ENCODE peak calls at places on chromosomes 11 and 22, in ten cellular contexts. X is H9, W is GM12865, B is RWPE1, T is IMR-90, M is fibroblast of mammary gland, F is AG04450, L is tibial nerve, Q is neural crest cell, G is activated B cell treated with CpG ODN at 0.5 μM for 24 hours. H is an unnamed sample.

GRCh38 chr11:69657456-69657910 is 16.5 kb downstream of the CCND1 start:
- DNase-seq in G (no peak), X (no peak), Q (no peak), L (no peak), B (no peak), F (no peak), M (no peak), W (no peak), T (no peak), H (no peak)

GRCh38 chr11:19597876-19598275 is 114.8 kb upstream of the NAV2 start:
- DNase-seq in W (no peak), G (no peak), F (no peak), X (peak; percentile 39), T (no peak), M (no peak), L (no peak), B (no peak), Q (no peak), H (no peak)

GRCh38 chr22:17228725-17229126 is 9.5 kb upstream of the ADA2 start:
- DNase-seq in F (no peak), T (no peak), L (no peak), W (no peak), G (no peak), Q (no peak), B (no peak), X (no peak), M (no peak), H (no peak)

GRCh38 chr11:47589504-47590025 is 3.1 kb downstream of the FAM180B start:
- DNase-seq in W (no peak), Q (no peak), G (no peak), L (no peak), F (no peak), M (no peak), T (no peak), X (no peak), B (no peak), H (no peak)

GRCh38 chr11:89491141-89491690 is at the start of gene NOX4:
- DNase-seq in Q (peak; percentile 63), T (peak; percentile 48), L (peak; percentile 24), G (no peak), M (peak; percentile 31), X (peak; percentile 76), F (no peak), B (no peak), W (no peak), H (no peak)

GRCh38 chr11:102172127-102172848 is 62.0 kb downstream of the YAP1 start:
- DNase-seq in L (no peak), B (no peak), T (peak; percentile 54), M (peak; percentile 82), Q (no peak), F (no peak), W (no peak), G (no peak), X (no peak), H (no peak)

GRCh38 chr11:132941024-132941646 is 591.2 kb downstream of the OPCML start:
- DNase-seq in L (no peak), G (no peak), F (peak; percentile 15), W (peak; percentile 10), T (peak; percentile 43), B (peak; percentile 5), M (peak; percentile 23), Q (peak; percentile 30), X (no peak), H (no peak)

GRCh38 chr11:10263929-10264328 is 30.1 kb downstream of the SBF2 start:
- DNase-seq in X (no peak), T (peak; percentile 85), L (no peak), M (peak; percentile 73), Q (no peak), W (no peak), G (no peak), B (no peak), F (peak; percentile 48), H (no peak)

GRCh38 chr11:78313898-78314297 is 103.7 kb downstream of the GAB2 start:
- DNase-seq in M (peak; percentile 40), B (no peak), F (no peak), Q (no peak), W (no peak), G (no peak), T (peak; percentile 12), L (no peak), X (no peak), H (no peak)

GRCh38 chr11:47573321-47573720 is 5.4 kb downstream of the KBTBD4 start:
- DNase-seq in G (no peak), T (no peak), F (no peak), X (no peak), L (no peak), W (no peak), B (no peak), M (no peak), Q (no peak), H (no peak)

GRCh38 chr11:114400974-114401223 is 433 bp downstream of the RBM7 start:
- DNase-seq in X (no peak), T (no peak), W (no peak), G (no peak), Q (no peak), L (no peak), B (no peak), F (no peak), M (no peak), H (no peak)

GRCh38 chr22:43994416-43994815 is 29.7 kb upstream of the PARVB start:
- DNase-seq in T (no peak), F (no peak), X (no peak), Q (no peak), L (no peak), M (no peak), W (no peak), G (no peak), B (no peak), H (no peak)

GRCh38 chr11:23288001-23288783 is 427.9 kb upstream of the CCDC179 start:
- DNase-seq in L (no peak), T (peak; percentile 94), G (no peak), X (no peak), B (no peak), W (no peak), F (peak; percentile 72), Q (no peak), M (peak; percentile 94), H (no peak)

GRCh38 chr22:43985532-43985931 is 30.3 kb downstream of the SAMM50 start:
- DNase-seq in G (no peak), X (no peak), F (no peak), Q (no peak), M (peak; percentile 13), L (no peak), B (no peak), W (no peak), T (no peak), H (no peak)

GRCh38 chr22:45291061-45291930 is 6.5 kb downstream of the UPK3A start:
- DNase-seq in L (no peak), G (no peak), M (no peak), X (no peak), Q (no peak), B (no peak), T (no peak), F (no peak), W (no peak), H (peak; percentile 54)

GRCh38 chr22:42976131-42976530 is 38.8 kb downstream of the PACSIN2 start:
- DNase-seq in F (no peak), T (no peak), W (no peak), Q (no peak), M (no peak), X (no peak), L (no peak), B (no peak), G (no peak), H (no peak)

GRCh38 chr11:67401495-67402191 is at the start of gene PPP1CA:
- DNase-seq in W (peak; percentile 95), M (peak; percentile 79), T (peak; percentile 79), L (peak; percentile 78), F (peak; percentile 65), X (peak; percentile 91), G (peak; percentile 96), B (peak; percentile 95), Q (peak; percentile 83), H (peak; percentile 94)
- TF ChIP-seq CTCF in W (peak; percentile 42), M (no peak), T (peak; percentile 36), L (peak; percentile 93), F (peak; percentile 7), X (peak; percentile 62), G (no peak), B (peak; percentile 85), Q (peak; percentile 75), H (peak; percentile 60)

DNA sequence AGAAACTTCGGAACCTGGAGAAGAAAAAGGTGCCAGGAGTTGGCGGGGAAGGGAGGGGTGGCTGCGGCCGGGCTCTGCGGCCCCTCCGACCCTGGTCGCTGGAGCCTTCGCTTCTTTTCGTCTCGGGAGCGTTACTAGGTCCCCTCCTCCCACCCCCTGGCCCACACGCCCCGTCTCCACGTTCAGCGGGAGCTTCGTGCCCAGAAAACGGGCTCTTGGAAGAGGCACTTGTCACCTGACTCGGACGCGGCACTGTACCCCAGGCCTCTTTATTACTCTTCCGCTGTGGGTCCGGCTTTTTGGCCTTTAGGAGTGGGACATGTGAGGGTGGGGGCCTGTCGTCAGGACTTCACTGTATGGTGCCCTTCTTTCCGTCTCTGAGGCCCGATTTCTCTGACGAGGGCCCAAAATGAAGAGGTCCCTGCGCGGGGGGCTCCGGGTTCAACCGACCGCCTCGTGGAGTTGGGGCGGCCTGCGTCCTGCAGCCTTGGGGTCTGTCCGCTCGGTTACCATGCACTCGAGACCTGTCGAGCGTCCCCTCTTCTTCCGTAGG is 1.2 kb downstream of the CAPRIN1 start:
- DNase-seq in L (no peak), G (peak; percentile 37), F (no peak), B (peak; percentile 29), X (no peak), Q (peak; percentile 22), T (no peak), M (no peak), W (peak; percentile 41), H (no peak)
- TF ChIP-seq CTCF in L (no peak), G (no peak), F (no peak), B (no peak), X (no peak), Q (no peak), T (no peak), M (no peak), W (no peak), H (no peak)

DNA sequence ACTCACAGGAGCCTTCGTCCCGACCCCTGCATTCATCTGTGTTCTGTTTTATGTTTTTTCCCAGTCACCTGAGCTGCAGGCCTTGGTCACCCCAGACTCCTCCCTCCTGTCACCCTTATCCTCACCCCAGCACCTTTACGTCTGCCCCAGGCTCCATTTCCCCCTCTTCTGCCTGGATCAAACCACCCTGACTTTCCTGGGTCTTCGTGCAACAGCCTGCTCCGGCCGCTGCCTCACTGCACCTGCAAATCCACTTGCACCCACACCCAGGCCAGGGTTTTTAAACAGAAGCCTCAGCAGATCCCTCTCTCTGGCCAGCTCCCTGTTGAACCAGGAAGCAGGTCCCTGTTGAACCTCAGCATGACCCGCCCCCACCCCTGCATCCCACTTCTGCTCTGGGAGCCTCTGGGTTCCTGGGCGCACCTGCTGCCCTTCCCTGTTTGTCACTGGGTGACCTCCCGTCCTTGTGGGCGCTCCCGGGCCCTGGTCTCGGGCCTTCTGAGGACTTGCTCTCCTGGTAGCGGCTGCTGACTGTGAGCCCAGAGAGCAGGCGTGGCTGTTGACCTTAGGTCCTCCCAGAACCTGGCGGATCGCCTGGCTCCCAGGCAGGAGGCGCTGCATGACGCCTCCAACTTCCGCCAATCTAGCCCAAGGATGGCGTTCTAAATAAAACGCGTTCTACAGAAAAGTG is 12.8 kb downstream of the MAPK8IP2 start:
- DNase-seq in G (no peak), X (peak; percentile 74), T (no peak), M (peak; percentile 50), Q (no peak), B (no peak), L (no peak), W (no peak), F (no peak), H (no peak)
- TF ChIP-seq CTCF in G (no peak), X (peak; percentile 29), T (no peak), M (no peak), Q (no peak), B (no peak), L (no peak), W (no peak), F (no peak), H (no peak)

GRCh38 chr11:110432713-110433392 is 3.1 kb downstream of the FDX1 start:
- DNase-seq in M (no peak), Q (no peak), G (no peak), F (no peak), X (no peak), T (peak; percentile 60), L (no peak), W (no peak), B (no peak), H (no peak)
- TF ChIP-seq CTCF in M (no peak), Q (no peak), G (no peak), F (no peak), X (no peak), T (peak; percentile 20), L (peak; percentile 9), W (no peak), B (no peak), H (no peak)